ENCODE peak calls at places on chromosome 9, in five cellular contexts. H is MM.1S, E is GM12878, T is HepG2, U is HCT116. F is an unnamed sample.

GRCh38 chr9:10396641-10397040 is 216.2 kb downstream of the PTPRD start:
- DNase-seq in H (no peak), E (no peak), T (no peak), U (no peak), F (no peak)

GRCh38 chr9:129889461-129889935 is 54.2 kb downstream of the USP20 start:
- DNase-seq in H (no peak), E (no peak), T (no peak), U (no peak), F (no peak)

GRCh38 chr9:99109522-99109921 is 4.6 kb downstream of the TGFBR1 start:
- DNase-seq in H (no peak), E (no peak), T (no peak), U (no peak), F (peak)

GRCh38 chr9:16543691-16544090 is 326.8 kb downstream of the BNC2 start:
- DNase-seq in H (no peak), E (no peak), T (no peak), U (no peak), F (peak)

GRCh38 chr9:137798901-137799629 is 78.5 kb upstream of the CACNA1B start:
- DNase-seq in H (no peak), E (no peak), T (no peak), U (no peak), F (no peak)

GRCh38 chr9:14433293-14433818 is 119.4 kb upstream of the NFIB start:
- DNase-seq in H (no peak), E (no peak), T (no peak), U (no peak), F (peak)

GRCh38 chr9:35856882-35857281 is 13.3 kb downstream of the OR13J1 start:
- DNase-seq in H (no peak), E (no peak), T (no peak), U (no peak), F (no peak)

GRCh38 chr9:136402067-136402466 is 2.1 kb upstream of the SNAPC4 start:
- DNase-seq in H (no peak), E (no peak), T (no peak), U (no peak), F (no peak)

GRCh38 chr9:13750061-13750460 is 470.6 kb upstream of the MPDZ start:
- DNase-seq in H (no peak), E (no peak), T (no peak), U (no peak), F (peak)

GRCh38 chr9:76586555-76587314 is 127.8 kb downstream of the GCNT1 start:
- DNase-seq in H (peak), E (no peak), T (no peak), U (no peak), F (no peak)

GRCh38 chr9:98086461-98086860 is 29.9 kb downstream of the NANS start:
- DNase-seq in H (no peak), E (no peak), T (no peak), U (no peak), F (no peak)

GRCh38 chr9:106593201-106593600 is 269.8 kb upstream of the ZNF462 start:
- DNase-seq in H (no peak), E (no peak), T (no peak), U (no peak), F (no peak)

GRCh38 chr9:81829201-81829882 is 98.9 kb upstream of the SPATA31D4 start:
- DNase-seq in H (no peak), E (no peak), T (no peak), U (no peak), F (no peak)

GRCh38 chr9:16039103-16039987 is 486.5 kb downstream of the CCDC171 start:
- DNase-seq in H (no peak), E (no peak), T (peak), U (peak), F (peak)

GRCh38 chr9:21331676-21332402 is 3.4 kb downstream of the KLHL9 start:
- DNase-seq in H (no peak), E (no peak), T (no peak), U (no peak), F (peak)

GRCh38 chr9:134069536-134070399 is 1.9 kb upstream of the BRD3 start:
- DNase-seq in H (no peak), E (no peak), T (no peak), U (no peak), F (no peak)

DNA sequence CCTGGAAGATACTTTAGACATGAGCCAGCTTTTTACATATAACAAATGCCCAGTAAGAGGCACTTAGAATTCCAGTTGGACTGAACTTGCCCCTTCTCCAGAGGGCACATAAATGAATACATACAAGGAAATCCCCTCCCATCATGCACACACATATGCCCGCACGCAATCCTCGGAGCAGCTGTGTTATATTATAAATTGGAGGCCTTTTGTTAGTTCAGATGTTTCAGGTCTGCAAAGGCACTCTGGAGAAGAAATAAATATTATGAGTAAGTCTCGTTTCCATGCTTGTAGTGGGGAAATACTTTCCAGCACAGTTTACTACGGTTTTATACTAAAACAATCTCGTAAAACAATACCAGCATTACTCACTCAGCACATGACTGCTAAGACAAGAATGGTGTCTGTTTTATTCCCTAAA is 17.6 kb upstream of the MUSK start:
- DNase-seq in H (no peak), E (no peak), T (no peak), U (no peak), F (peak)
- H3K9ac ChIP-seq in H (no peak), E (no peak), T (no peak), U (no peak), F (no peak)

GRCh38 chr9:113349044-113349433 is 302 bp upstream of the BSPRY start:
- DNase-seq in H (no peak), E (no peak), T (no peak), U (no peak), F (no peak)
- TF ChIP-seq EZH2 in H (no peak), E (no peak), T (peak), U (no peak), F (peak)

GRCh38 chr9:22446950-22447606 is 454 bp downstream of the DMRTA1 start:
- DNase-seq in H (peak), E (no peak), T (no peak), U (no peak), F (peak)
- H3K9ac ChIP-seq in H (peak), E (no peak), T (no peak), U (no peak), F (no peak)

DNA sequence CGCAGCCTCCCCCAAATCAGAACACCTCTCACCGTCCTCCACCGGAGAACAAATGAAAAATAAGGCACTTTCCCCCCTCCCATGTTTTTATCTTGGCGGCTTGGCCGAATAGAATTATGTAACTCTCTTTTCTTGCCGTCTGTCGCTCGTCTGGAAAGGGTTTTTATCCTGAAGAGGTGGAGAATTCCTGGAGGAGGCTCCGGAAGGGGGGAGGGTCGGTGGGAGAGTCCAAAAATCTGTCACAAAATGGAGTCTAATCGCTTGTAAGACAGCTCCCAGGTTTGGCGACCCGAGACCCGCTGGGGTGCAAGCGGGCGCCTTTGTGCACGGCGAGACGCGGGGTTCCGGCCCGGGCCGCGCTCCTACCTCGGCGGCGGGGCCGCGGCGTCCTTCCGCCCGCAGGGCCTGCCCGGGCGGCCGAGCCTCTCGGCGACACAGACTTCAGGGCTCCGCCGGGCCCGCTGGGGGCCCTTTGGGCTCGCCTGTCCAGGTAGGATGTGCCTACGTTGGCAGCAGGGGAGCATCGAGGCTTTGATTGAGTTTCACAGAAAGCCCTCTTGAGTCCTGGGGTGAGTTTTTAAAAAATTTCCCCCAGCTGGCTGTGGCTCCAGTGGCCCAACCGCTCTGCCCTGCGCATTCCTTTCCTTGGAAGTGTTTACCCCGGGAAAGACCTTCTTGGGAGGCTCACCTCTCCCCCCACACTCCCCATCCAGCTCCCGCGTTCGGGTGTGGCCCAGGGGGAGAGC is 5.0 kb downstream of the LMX1B start:
- DNase-seq in H (no peak), E (no peak), T (no peak), U (no peak), F (no peak)
- TF ChIP-seq EZH2 in H (no peak), E (no peak), T (peak), U (no peak), F (no peak)

DNA sequence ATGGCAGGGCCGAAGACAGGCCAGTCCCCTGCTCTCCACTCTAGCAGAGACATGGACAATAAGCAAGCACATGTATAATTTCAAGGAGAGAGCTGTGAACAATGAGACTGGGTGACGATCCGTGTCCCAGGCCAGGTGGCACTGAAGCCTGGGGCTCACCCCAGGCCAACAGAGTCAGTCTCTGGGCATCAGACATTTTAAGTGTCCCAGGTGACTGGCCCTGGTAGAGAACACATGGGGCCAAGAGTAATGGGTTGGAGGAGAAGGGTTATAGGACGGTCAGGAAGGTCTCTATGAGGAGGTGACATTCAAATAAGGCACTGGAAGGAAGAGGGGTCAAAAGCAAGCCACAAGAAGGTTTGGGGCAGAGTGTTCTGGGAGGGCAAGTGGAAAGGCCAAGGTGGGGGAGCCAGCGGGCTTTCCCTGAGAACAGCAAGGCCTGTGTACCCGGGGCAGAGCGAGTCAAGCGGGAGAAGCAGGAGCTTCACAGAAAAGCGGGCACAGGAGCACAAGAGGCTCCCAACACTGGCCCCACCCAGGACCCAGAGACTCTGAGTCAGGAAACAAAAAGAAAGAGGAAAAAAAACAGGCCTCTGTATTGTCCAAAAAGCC is 1.1 kb upstream of the AKNA start:
- DNase-seq in H (no peak), E (no peak), T (no peak), U (no peak), F (no peak)
- H3K9ac ChIP-seq in H (peak), E (peak), T (no peak), U (no peak), F (no peak)

F was measured in fibroblast of lung.